ENCODE peak calls at places on chromosomes 7 and 10, in five cellular contexts. T is fibroblast of pulmonary artery, I is A549, N is body of pancreas, F is Peyer's patch. Q is an unnamed sample.

GRCh38 chr10:46020871-46021553 is 9.4 kb downstream of the NCOA4 start:
- DNase-seq in I (no peak), F (no peak), N (no peak), T (peak; percentile 92), Q (no peak)

GRCh38 chr10:12819071-12819470 is 182.4 kb downstream of the CCDC3 start:
- DNase-seq in F (no peak), T (no peak), I (no peak), N (no peak), Q (no peak)

GRCh38 chr10:73886085-73886529 is 11.8 kb upstream of the CAMK2G start:
- DNase-seq in N (peak; percentile 81), T (peak; percentile 86), F (peak; percentile 81), I (peak; percentile 84), Q (no peak)

GRCh38 chr7:82729172-82730030 is 285.8 kb upstream of the CACNA2D1 start:
- DNase-seq in N (peak; percentile 24), T (peak; percentile 70), I (peak; percentile 17), F (no peak), Q (no peak)

GRCh38 chr7:43872401-43873165 is 3.3 kb upstream of the MRPS24 start:
- DNase-seq in N (peak; percentile 48), T (peak; percentile 77), F (peak; percentile 77), I (no peak), Q (no peak)

GRCh38 chr7:88789480-88790064 is 6.0 kb downstream of the TEX47 start:
- DNase-seq in N (no peak), T (peak; percentile 46), F (no peak), I (peak; percentile 4), Q (peak; percentile 7)

GRCh38 chr10:61760943-61761824 is 98.5 kb downstream of the CABCOCO1 start:
- DNase-seq in N (no peak), I (no peak), T (peak; percentile 50), F (peak; percentile 52), Q (no peak)

GRCh38 chr7:79212334-79212733 is 241.1 kb downstream of the MAGI2 start:
- DNase-seq in I (no peak), F (no peak), N (no peak), T (no peak), Q (no peak)

GRCh38 chr10:53754851-53755250 is 982.3 kb upstream of the MBL2 start:
- DNase-seq in T (no peak), I (no peak), N (no peak), F (no peak), Q (no peak)

GRCh38 chr7:102890292-102890970 is 22.4 kb upstream of the LRRC17 start:
- DNase-seq in N (no peak), F (no peak), I (no peak), T (peak; percentile 66), Q (no peak)

GRCh38 chr10:78432582-78432981 is 398.9 kb downstream of the RPS24 start:
- DNase-seq in F (no peak), N (no peak), I (no peak), T (peak; percentile 19), Q (no peak)

GRCh38 chr7:123715198-123715597 is 33.6 kb downstream of the WASL start:
- DNase-seq in N (no peak), T (no peak), F (no peak), I (no peak), Q (no peak)

GRCh38 chr7:152382244-152382643 is 53.6 kb downstream of the KMT2C start:
- DNase-seq in T (no peak), I (no peak), N (no peak), F (no peak), Q (no peak)

GRCh38 chr10:123800821-123801220 is 90.8 kb downstream of the CPXM2 start:
- DNase-seq in I (no peak), T (no peak), N (no peak), F (no peak), Q (no peak)

GRCh38 chr10:82969405-82969804 is 1094.4 kb downstream of the NRG3 start:
- DNase-seq in T (peak; percentile 59), I (no peak), N (no peak), F (no peak), Q (no peak)

GRCh38 chr7:134768243-134768642 is 11.2 kb upstream of the CALD1 start:
- DNase-seq in N (no peak), I (no peak), F (no peak), T (no peak), Q (no peak)

GRCh38 chr10:103605359-103606156 is 112.1 kb downstream of the NEURL1 start:
- DNase-seq in N (peak; percentile 34), F (peak; percentile 78), T (peak; percentile 73), I (peak; percentile 74), Q (no peak)

GRCh38 chr10:16570731-16571130 is 49.1 kb upstream of the C1QL3 start:
- DNase-seq in I (no peak), F (no peak), T (no peak), N (no peak), Q (no peak)

GRCh38 chr10:20858292-20859124 is 38.6 kb downstream of the NEBL start:
- DNase-seq in N (no peak), T (peak; percentile 78), I (no peak), F (no peak), Q (no peak)

GRCh38 chr10:28147706-28148105 is 148.8 kb upstream of the ODAD2 start:
- DNase-seq in I (no peak), F (no peak), N (no peak), T (no peak), Q (no peak)

GRCh38 chr7:2721842-2722241 is 33.8 kb downstream of the AMZ1 start:
- DNase-seq in F (no peak), I (no peak), N (no peak), T (no peak), Q (no peak)

GRCh38 chr7:100539436-100540006 is 518 bp downstream of the AGFG2 start:
- DNase-seq in T (no peak), N (peak; percentile 19), F (no peak), I (no peak), Q (no peak)

GRCh38 chr7:1586827-1587705 is 17.2 kb upstream of the PSMG3 start:
- DNase-seq in N (peak; percentile 37), F (no peak), T (no peak), I (no peak), Q (no peak)

GRCh38 chr10:98344589-98345038 is 70.4 kb downstream of the PYROXD2 start:
- DNase-seq in N (peak; percentile 69), F (peak; percentile 78), T (peak; percentile 95), I (no peak), Q (no peak)

GRCh38 chr10:124532106-124532641 is 70.6 kb downstream of the LHPP start:
- DNase-seq in N (no peak), I (peak; percentile 56), F (peak; percentile 64), T (peak; percentile 8), Q (no peak)

GRCh38 chr10:78332013-78332412 is 298.4 kb downstream of the RPS24 start:
- DNase-seq in I (no peak), F (no peak), T (no peak), N (no peak), Q (no peak)

GRCh38 chr10:125739994-125740679 is 20.6 kb downstream of the EDRF1 start:
- DNase-seq in F (no peak), N (no peak), I (no peak), T (no peak), Q (no peak)

GRCh38 chr10:80471715-80472233 is 17.7 kb downstream of the TSPAN14 start:
- DNase-seq in T (no peak), N (no peak), F (peak; percentile 48), I (no peak), Q (no peak)

GRCh38 chr10:89327803-89328441 is at the start of gene IFIT3:
- DNase-seq in T (peak; percentile 96), F (peak; percentile 64), N (peak; percentile 72), I (peak; percentile 76), Q (no peak)

GRCh38 chr7:2399848-2400587 is 3.4 kb upstream of the CHST12 start:
- DNase-seq in T (peak; percentile 98), I (peak; percentile 44), N (peak; percentile 91), F (peak; percentile 79), Q (peak; percentile 22)

GRCh38 chr10:54958844-54959243 is 157.8 kb upstream of the PCDH15 start:
- DNase-seq in I (no peak), F (no peak), T (no peak), N (no peak), Q (no peak)

GRCh38 chr7:22709857-22710256 is 17.1 kb upstream of the IL6 start:
- DNase-seq in F (no peak), N (no peak), I (no peak), T (no peak), Q (no peak)
- H3K4me3 ChIP-seq in F (no peak overlapping the region), N (no peak overlapping the region), I (no peak overlapping the region), T (no peak overlapping the region), Q (no peak overlapping the region)

GRCh38 chr7:45662018-45662417 is 87.8 kb downstream of the ADCY1 start:
- DNase-seq in T (no peak), I (no peak), F (peak; percentile 28), N (no peak), Q (no peak)

GRCh38 chr7:45662540-45663166 is 88.5 kb downstream of the ADCY1 start:
- DNase-seq in F (peak; percentile 35), T (no peak), N (no peak), I (no peak), Q (no peak)

GRCh38 chr7:45663965-45664623 is 89.9 kb downstream of the ADCY1 start:
- DNase-seq in N (no peak), I (no peak), F (peak; percentile 32), T (no peak), Q (no peak)

GRCh38 chr7:45665172-45665571 is 91.0 kb downstream of the ADCY1 start:
- DNase-seq in I (no peak), F (no peak), T (no peak), N (no peak), Q (no peak)

GRCh38 chr7:45663167-45663921 is 89.2 kb downstream of the ADCY1 start:
- DNase-seq in F (peak; percentile 52), N (peak; percentile 32), T (peak; percentile 35), I (no peak), Q (no peak)
- TF ChIP-seq CTCF in F (peak; percentile 63), N (peak; percentile 83), T (peak; percentile 80), I (peak; percentile 40), Q (peak; percentile 92)

DNA sequence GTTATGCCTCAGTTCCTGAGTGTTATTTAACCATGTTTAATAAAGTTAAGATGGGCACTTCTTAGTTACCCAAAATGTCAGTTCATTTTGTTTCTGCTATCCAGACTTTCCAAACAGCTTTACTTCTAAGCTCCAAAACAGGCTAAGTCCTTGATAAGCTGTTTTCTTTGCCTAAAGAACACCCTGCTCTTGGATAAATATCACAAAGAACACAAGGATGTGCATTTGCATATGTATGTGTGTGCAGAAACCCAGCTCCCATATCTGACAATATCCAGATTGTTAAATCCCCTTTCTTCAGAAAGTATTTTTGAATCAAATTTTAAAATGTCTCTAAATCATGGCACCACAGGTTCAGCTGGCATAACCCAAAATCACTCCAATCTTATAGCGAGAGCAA is 19.6 kb downstream of the FAM13C start:
- DNase-seq in F (no peak), I (no peak), T (no peak), N (no peak), Q (no peak)
- H3K4me3 ChIP-seq in F (no peak overlapping the region), I (no peak overlapping the region), T (no peak overlapping the region), N (no peak overlapping the region), Q (no peak overlapping the region)

GRCh38 chr10:130257897-130258296 is 121.7 kb downstream of the GLRX3 start:
- DNase-seq in T (no peak), N (no peak), I (no peak), F (no peak), Q (no peak)

GRCh38 chr10:130251766-130252165 is 115.6 kb downstream of the GLRX3 start:
- DNase-seq in I (no peak), T (no peak), N (no peak), F (no peak), Q (no peak)

GRCh38 chr10:130254168-130255061 is 118.2 kb downstream of the GLRX3 start:
- DNase-seq in N (no peak), T (no peak), F (no peak), I (no peak), Q (no peak)

GRCh38 chr10:130259380-130259779 is 123.2 kb downstream of the GLRX3 start:
- DNase-seq in N (no peak), I (no peak), F (no peak), T (no peak), Q (no peak)

GRCh38 chr10:130255777-130256176 is 119.6 kb downstream of the GLRX3 start:
- DNase-seq in I (no peak), F (no peak), T (no peak), N (no peak), Q (no peak)
- TF ChIP-seq CTCF in I (no peak), F (no peak), T (no peak), N (no peak), Q (no peak)

Q was measured in LNCaP clone FGC.